ENCODE peak calls at places on chromosomes 13 and 19, in eight cellular contexts. K is neural crest cell, V is CD14-positive monocyte, O is cardiac muscle cell, F is BE2C, U is tibial artery, W is epithelial cell of proximal tubule, G is Peyer's patch. Q is an unnamed sample.

GRCh38 chr13:99151516-99151915 is 49.1 kb upstream of the UBAC2 start:
- DNase-seq in K (no peak), V (no peak), O (no peak), F (no peak), U (no peak), W (no peak), G (no peak), Q (peak)

GRCh38 chr13:32228330-32229041 is 86.7 kb downstream of the ZAR1L start:
- DNase-seq in K (no peak), V (no peak), O (no peak), F (no peak), U (no peak), W (no peak), G (no peak), Q (peak)

GRCh38 chr19:56400485-56400884 is 3.6 kb upstream of the ZNF583 start:
- DNase-seq in K (no peak), V (no peak), O (no peak), F (no peak), U (no peak), W (no peak), G (no peak), Q (no peak)

GRCh38 chr13:66926200-66926850 is 303.8 kb downstream of the PCDH9 start:
- DNase-seq in K (no peak), V (no peak), O (no peak), F (no peak), U (no peak), W (no peak), G (no peak), Q (no peak)

GRCh38 chr13:106619688-106620555 is 52.0 kb upstream of the ARGLU1 start:
- DNase-seq in K (peak), V (no peak), O (peak), F (peak), U (peak), W (no peak), G (peak), Q (peak)

GRCh38 chr19:34996978-34997640 is 3.0 kb upstream of the GRAMD1A start:
- DNase-seq in K (no peak), V (no peak), O (no peak), F (no peak), U (no peak), W (no peak), G (no peak), Q (no peak)

GRCh38 chr19:41265376-41266153 is 1.4 kb downstream of the HNRNPUL1 start:
- DNase-seq in K (peak), V (no peak), O (peak), F (peak), U (no peak), W (no peak), G (peak), Q (peak)

GRCh38 chr13:34258646-34259386 is 440.9 kb downstream of the RFC3 start:
- DNase-seq in K (no peak), V (no peak), O (no peak), F (no peak), U (no peak), W (no peak), G (no peak), Q (peak)

GRCh38 chr19:572891-573825 is 762 bp downstream of the BSG start:
- DNase-seq in K (no peak), V (no peak), O (peak), F (no peak), U (no peak), W (no peak), G (peak), Q (peak)

GRCh38 chr13:91232716-91233115 is 114.8 kb upstream of the MIR17HG start:
- DNase-seq in K (no peak), V (no peak), O (no peak), F (no peak), U (no peak), W (peak), G (no peak), Q (no peak)

GRCh38 chr19:13859361-13859880 is 17.5 kb upstream of the NANOS3 start:
- DNase-seq in K (no peak), V (no peak), O (no peak), F (no peak), U (no peak), W (no peak), G (no peak), Q (peak)

GRCh38 chr13:26449063-26449848 is 108.2 kb upstream of the WASF3 start:
- DNase-seq in K (no peak), V (no peak), O (no peak), F (no peak), U (no peak), W (no peak), G (no peak), Q (no peak)

GRCh38 chr19:56566904-56567273 is 379 bp upstream of the ZNF470 start:
- DNase-seq in K (peak), V (peak), O (no peak), F (peak), U (peak), W (peak), G (peak), Q (peak)

GRCh38 chr13:41398494-41399190 is 58.7 kb upstream of the RGCC start:
- DNase-seq in K (no peak), V (no peak), O (no peak), F (no peak), U (no peak), W (no peak), G (no peak), Q (no peak)

GRCh38 chr19:16368385-16369305 is 44.0 kb downstream of the KLF2 start:
- DNase-seq in K (no peak), V (no peak), O (no peak), F (no peak), U (no peak), W (no peak), G (peak), Q (no peak)

GRCh38 chr19:29547361-29547960 is 21.7 kb downstream of the VSTM2B start:
- DNase-seq in K (no peak), V (peak), O (no peak), F (no peak), U (peak), W (no peak), G (peak), Q (no peak)

GRCh38 chr19:2154587-2155075 is 3.3 kb upstream of the AP3D1 start:
- DNase-seq in K (no peak), V (no peak), O (peak), F (no peak), U (no peak), W (no peak), G (peak), Q (peak)

GRCh38 chr19:40673377-40673776 is 17.1 kb downstream of the NUMBL start:
- DNase-seq in K (no peak), V (no peak), O (no peak), F (no peak), U (no peak), W (no peak), G (no peak), Q (no peak)

GRCh38 chr19:51793994-51794393 is 963 bp upstream of the FPR3 start:
- DNase-seq in K (no peak), V (no peak), O (no peak), F (no peak), U (no peak), W (no peak), G (no peak), Q (no peak)

GRCh38 chr13:93963266-93964131 is 516.0 kb downstream of the DCT start:
- DNase-seq in K (no peak), V (no peak), O (no peak), F (no peak), U (no peak), W (no peak), G (no peak), Q (peak)

GRCh38 chr13:23510979-23511735 is 59.1 kb upstream of the TNFRSF19 start:
- DNase-seq in K (no peak), V (no peak), O (peak), F (peak), U (no peak), W (peak), G (no peak), Q (peak)

GRCh38 chr13:76828316-76828741 is 57.9 kb downstream of the KCTD12 start:
- DNase-seq in K (no peak), V (no peak), O (no peak), F (no peak), U (no peak), W (no peak), G (no peak), Q (peak)

GRCh38 chr13:29993716-29994488 is 143.5 kb upstream of the UBL3 start:
- DNase-seq in K (no peak), V (no peak), O (peak), F (no peak), U (no peak), W (no peak), G (no peak), Q (peak)

GRCh38 chr13:24683833-24684599 is 3.8 kb downstream of the ATP12A start:
- DNase-seq in K (peak), V (no peak), O (peak), F (peak), U (peak), W (no peak), G (peak), Q (peak)

GRCh38 chr13:113582841-113583631 is 1.5 kb upstream of the TFDP1 start:
- DNase-seq in K (no peak), V (no peak), O (no peak), F (no peak), U (peak), W (no peak), G (peak), Q (no peak)

GRCh38 chr13:28526876-28527275 is 31.9 kb upstream of the FLT1 start:
- DNase-seq in K (no peak), V (no peak), O (no peak), F (no peak), U (no peak), W (no peak), G (no peak), Q (no peak)

GRCh38 chr19:46384396-46384795 is 29.0 kb downstream of the CCDC8 start:
- DNase-seq in K (no peak), V (no peak), O (no peak), F (no peak), U (no peak), W (no peak), G (peak), Q (no peak)

GRCh38 chr13:74128171-74128767 is 5.9 kb downstream of the KLF12 start:
- DNase-seq in K (no peak), V (no peak), O (peak), F (no peak), U (no peak), W (no peak), G (no peak), Q (peak)

DNA sequence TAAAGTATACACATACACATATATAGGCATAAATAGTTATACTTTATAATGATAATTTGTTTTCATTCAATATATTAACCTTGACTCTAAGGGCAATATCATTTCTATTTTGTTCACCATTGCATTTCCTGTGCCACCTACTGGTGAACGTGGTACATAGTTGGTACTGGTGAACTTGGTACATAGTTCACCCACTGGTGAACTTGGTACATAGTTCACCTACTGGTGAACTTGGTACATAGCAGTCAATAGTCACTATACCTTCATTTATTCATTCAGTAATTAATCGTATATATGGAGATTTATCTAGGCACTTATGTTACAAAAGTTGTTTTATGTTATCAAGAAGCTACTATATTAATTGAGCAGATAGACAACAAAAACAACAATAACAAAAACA is 172.6 kb upstream of the ATXN8OS start:
- DNase-seq in K (no peak), V (no peak), O (no peak), F (peak), U (no peak), W (no peak), G (no peak), Q (no peak)
- TF ChIP-seq CTCF in K (peak), V (no peak), O (no peak), F (peak), U (no peak), W (peak), G (no peak), Q (no peak)

DNA sequence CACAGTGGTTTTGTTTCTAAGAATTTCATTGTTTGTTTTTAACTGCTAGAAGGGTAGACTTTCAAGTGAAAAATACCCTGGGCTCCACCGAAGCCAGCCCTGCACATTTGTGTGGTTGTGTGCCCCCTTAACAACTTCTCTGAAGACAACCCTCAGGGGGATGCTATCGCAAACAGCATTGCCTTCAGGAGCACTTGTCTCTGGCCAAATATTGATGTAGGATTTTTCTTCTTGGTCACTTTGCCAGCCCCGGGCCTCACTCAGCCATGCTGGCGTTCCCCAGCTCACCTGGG is 69.2 kb upstream of the SERP2 start:
- DNase-seq in K (no peak), V (no peak), O (no peak), F (no peak), U (no peak), W (no peak), G (no peak), Q (no peak)
- TF ChIP-seq CTCF in K (no peak), V (no peak), O (no peak), F (no peak), U (no peak), W (no peak), G (no peak), Q (no peak)

GRCh38 chr19:36030264-36031148 is 2.2 kb downstream of the CLIP3 start:
- DNase-seq in K (no peak), V (no peak), O (no peak), F (no peak), U (no peak), W (peak), G (no peak), Q (peak)
- TF ChIP-seq CTCF in K (no peak), V (no peak), O (peak), F (peak), U (no peak), W (peak), G (no peak), Q (peak)

GRCh38 chr13:101576977-101577376 is 124.5 kb downstream of the ITGBL1 start:
- DNase-seq in K (no peak), V (no peak), O (no peak), F (no peak), U (no peak), W (no peak), G (no peak), Q (no peak)
- TF ChIP-seq CTCF in K (no peak), V (no peak), O (no peak), F (no peak), U (no peak), W (no peak), G (no peak), Q (no peak)

GRCh38 chr19:7682175-7682855 is 1.7 kb downstream of the TRAPPC5 start:
- DNase-seq in K (no peak), V (no peak), O (no peak), F (no peak), U (no peak), W (no peak), G (no peak), Q (no peak)
- TF ChIP-seq CTCF in K (no peak), V (no peak), O (no peak), F (no peak), U (no peak), W (no peak), G (no peak), Q (no peak)

DNA sequence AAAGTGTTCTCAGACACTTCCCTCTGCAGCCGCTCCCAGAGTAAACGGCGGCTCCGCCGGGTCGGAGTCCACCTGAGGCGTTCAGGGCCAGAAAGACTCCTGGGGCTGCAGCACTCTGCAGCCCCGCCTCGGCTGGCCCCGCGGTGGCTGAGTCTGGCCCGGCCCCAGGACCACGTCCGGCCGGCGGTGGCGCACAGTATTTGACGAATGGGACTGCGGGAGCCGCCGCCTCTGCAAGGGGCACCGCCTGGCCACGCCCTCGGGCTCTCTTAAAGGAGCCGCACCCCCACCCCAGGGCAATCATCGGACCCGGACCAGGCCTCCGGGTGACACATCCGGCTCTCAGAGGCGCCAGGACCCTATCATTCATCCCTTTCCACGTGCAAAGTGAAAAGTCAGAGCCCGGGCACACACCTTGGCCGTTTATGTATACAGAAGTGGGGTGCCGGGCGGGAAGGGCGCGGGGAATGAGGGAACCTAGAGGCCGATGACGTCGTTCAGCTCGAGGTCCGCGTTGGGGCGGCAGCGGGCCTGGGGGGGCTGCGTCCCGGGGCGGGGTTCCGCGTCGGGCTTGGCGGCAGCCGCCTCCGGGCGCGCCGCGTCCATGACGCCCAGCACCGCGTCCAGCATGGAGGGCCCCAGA is 1.2 kb upstream of the LENG9 start:
- DNase-seq in K (peak), V (peak), O (peak), F (peak), U (peak), W (no peak), G (peak), Q (peak)
- TF ChIP-seq CTCF in K (no peak), V (no peak), O (no peak), F (no peak), U (no peak), W (no peak), G (peak), Q (no peak)

Q was measured in foreskin fibroblast.